ENCODE peak calls at places on chromosomes 6 and 20, in six cellular contexts. E is H1, V is HepG2, D is GM12892, P is GM12878, F is K562. M is an unnamed sample.

GRCh38 chr20:59771506-59772372 is 161.7 kb downstream of the SYCP2 start:
- DNase-seq in E (no peak), V (no peak), D (no peak), P (no peak), F (no peak), M (no peak)

GRCh38 chr20:40686893-40687292 is 2.1 kb downstream of the MAFB start:
- DNase-seq in E (no peak), V (no peak), D (no peak), P (no peak), F (no peak), M (no peak)

GRCh38 chr6:139981810-139982550 is 607.5 kb upstream of the CITED2 start:
- DNase-seq in E (no peak), V (no peak), D (no peak), P (no peak), F (no peak), M (no peak)

GRCh38 chr20:44973053-44973452 is 6.7 kb downstream of the STK4 start:
- DNase-seq in E (no peak), V (no peak), D (no peak), P (no peak), F (no peak), M (no peak)

GRCh38 chr6:166687538-166688259 is 60.6 kb upstream of the RPS6KA2 start:
- DNase-seq in E (no peak), V (no peak), D (no peak), P (no peak), F (no peak), M (no peak)

GRCh38 chr6:148550569-148550968 is 196.3 kb upstream of the UST start:
- DNase-seq in E (no peak), V (peak), D (no peak), P (no peak), F (no peak), M (no peak)

GRCh38 chr6:33886673-33887144 is 82.9 kb upstream of the MLN start:
- DNase-seq in E (no peak), V (no peak), D (no peak), P (no peak), F (no peak), M (no peak)

GRCh38 chr6:88380618-88381288 is 214.6 kb upstream of the CNR1 start:
- DNase-seq in E (no peak), V (no peak), D (no peak), P (no peak), F (no peak), M (no peak)

GRCh38 chr6:15952231-15953151 is 176.4 kb upstream of the MYLIP start:
- DNase-seq in E (no peak), V (no peak), D (no peak), P (no peak), F (no peak), M (no peak)

GRCh38 chr6:103122766-103123601 is 1729.5 kb downstream of the GRIK2 start:
- DNase-seq in E (peak), V (peak), D (no peak), P (no peak), F (peak), M (peak)

GRCh38 chr20:32534661-32535240 is 50.4 kb downstream of the NOL4L start:
- DNase-seq in E (no peak), V (no peak), D (no peak), P (no peak), F (no peak), M (no peak)

GRCh38 chr6:128491643-128492206 is 28.7 kb downstream of the PTPRK start:
- DNase-seq in E (no peak), V (no peak), D (no peak), P (no peak), F (no peak), M (no peak)

GRCh38 chr6:100517633-100518032 is 52.9 kb upstream of the SIM1 start:
- DNase-seq in E (no peak), V (no peak), D (no peak), P (no peak), F (no peak), M (no peak)

GRCh38 chr6:101110814-101111213 is 229.7 kb upstream of the ASCC3 start:
- DNase-seq in E (no peak), V (no peak), D (no peak), P (no peak), F (no peak), M (no peak)

GRCh38 chr6:84197708-84198107 is 29.7 kb downstream of the CEP162 start:
- DNase-seq in E (no peak), V (no peak), D (no peak), P (no peak), F (no peak), M (no peak)

GRCh38 chr6:79755967-79756366 is 124.8 kb downstream of the SH3BGRL2 start:
- DNase-seq in E (no peak), V (no peak), D (no peak), P (no peak), F (no peak), M (no peak)
- TF ChIP-seq POLR2A in E (no peak), V (no peak), D (no peak), P (no peak), F (no peak), M (no peak)

DNA sequence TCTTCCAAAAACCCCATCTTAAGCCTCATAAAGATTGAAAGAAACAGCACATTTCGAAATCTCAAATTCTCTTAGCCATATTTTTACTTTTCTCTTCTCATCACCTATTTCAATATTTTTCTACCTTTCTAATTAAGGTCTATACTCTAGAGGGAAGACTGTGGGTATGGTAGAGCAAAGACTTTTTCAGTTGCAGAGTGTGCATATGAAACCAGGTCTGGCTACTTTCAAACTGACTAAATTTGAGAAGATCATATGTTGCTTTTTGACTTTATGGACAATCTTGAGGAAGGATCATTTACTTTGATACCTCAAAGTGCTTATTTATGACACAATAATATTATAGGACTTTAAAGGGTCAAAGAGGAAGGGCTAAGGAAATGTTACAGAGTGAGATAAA is 20.7 kb downstream of the FILIP1 start:
- DNase-seq in E (no peak), V (no peak), D (no peak), P (no peak), F (no peak), M (no peak)
- TF ChIP-seq POLR2AphosphoS5 in E (no peak), V (no peak), D (no peak), P (no peak), F (no peak), M (no peak)

DNA sequence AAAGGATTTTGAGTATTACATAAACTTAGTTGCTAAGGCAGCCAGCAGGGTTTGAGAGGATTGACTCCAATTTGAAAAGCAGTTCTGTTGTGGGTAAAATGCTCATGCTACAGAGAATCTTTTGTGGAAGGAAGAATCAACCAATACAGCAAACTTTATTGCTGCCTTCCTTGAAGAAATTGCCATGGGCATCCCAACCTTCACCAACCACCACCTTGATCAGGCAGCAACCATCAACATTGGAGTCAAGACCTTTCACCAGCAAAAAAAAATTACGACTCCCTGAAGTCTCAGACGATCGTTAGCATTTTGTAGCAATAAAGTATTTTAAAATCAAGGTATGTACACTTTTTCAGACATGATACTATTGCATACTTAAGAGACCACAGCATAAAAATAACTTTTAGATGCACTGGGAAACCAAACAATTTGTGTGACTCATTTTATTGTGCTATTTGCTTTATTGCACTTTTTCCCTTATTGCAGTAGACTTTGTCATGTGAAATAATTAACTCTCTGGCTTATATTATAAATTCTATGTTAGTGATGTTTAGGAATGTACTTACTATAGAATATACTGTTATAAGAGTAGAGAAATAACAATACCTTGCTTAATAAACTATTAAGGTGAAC is 390.8 kb downstream of the CDKAL1 start:
- DNase-seq in E (no peak), V (no peak), D (no peak), P (no peak), F (no peak), M (no peak)
- TF ChIP-seq TAF1 in E (no peak), V (no peak), D (no peak), P (no peak), F (no peak), M (no peak)

GRCh38 chr6:142946924-142947701 is 2.1 kb upstream of the HIVEP2 start:
- DNase-seq in E (no peak), V (peak), D (peak), P (no peak), F (peak), M (peak)
- TF ChIP-seq POLR2A in E (no peak), V (no peak), D (peak), P (peak), F (no peak), M (peak)

GRCh38 chr20:36607586-36608387 is 2.2 kb downstream of the RAB5IF start:
- DNase-seq in E (no peak), V (peak), D (no peak), P (no peak), F (no peak), M (no peak)
- TF ChIP-seq POLR2AphosphoS5 in E (no peak), V (no peak), D (no peak), P (no peak), F (no peak), M (no peak)

M was measured in GM12891.